ENCODE peak calls at places on chromosome 10, in six cellular contexts. G is body of pancreas, O is prostate gland, L is gastrocnemius medialis, R is heart left ventricle, V is right lobe of liver. H is an unnamed sample.

GRCh38 chr10:132123606-132124005 is 57.9 kb downstream of the JAKMIP3 start:
- DNase-seq in G (no peak), O (no peak), L (no peak), R (no peak), V (peak; percentile 3), H (no peak)

GRCh38 chr10:33559105-33559504 is 224.6 kb upstream of the NRP1 start:
- DNase-seq in G (no peak), O (no peak), L (no peak), R (peak; percentile 45), V (no peak), H (no peak)

GRCh38 chr10:131577178-131577555 is 265.6 kb upstream of the TCERG1L start:
- DNase-seq in G (no peak), O (no peak), L (no peak), R (no peak), V (no peak), H (peak; percentile 11)

GRCh38 chr10:101569465-101569837 is 18.6 kb downstream of the POLL start:
- DNase-seq in G (no peak), O (no peak), L (no peak), R (no peak), V (no peak), H (peak; percentile 59)

GRCh38 chr10:116769791-116770190 is 27.4 kb upstream of the HSPA12A start:
- DNase-seq in G (no peak), O (no peak), L (no peak), R (no peak), V (no peak), H (no peak)

GRCh38 chr10:29266641-29267040 is 22.2 kb upstream of the LYZL1 start:
- DNase-seq in G (no peak), O (no peak), L (no peak), R (no peak), V (peak; percentile 83), H (no peak)

GRCh38 chr10:9331583-9332008 is 1277.1 kb downstream of the GATA3 start:
- DNase-seq in G (no peak), O (no peak), L (no peak), R (no peak), V (no peak), H (no peak)

GRCh38 chr10:46019541-46020343 is 10.7 kb downstream of the NCOA4 start:
- DNase-seq in G (no peak), O (no peak), L (peak; percentile 25), R (peak; percentile 61), V (peak; percentile 30), H (no peak)

GRCh38 chr10:73940634-73941221 is 29.8 kb downstream of the PLAU start:
- DNase-seq in G (peak; percentile 84), O (peak; percentile 76), L (peak; percentile 63), R (peak; percentile 90), V (peak; percentile 86), H (peak; percentile 90)

GRCh38 chr10:100509241-100509640 is 10.4 kb downstream of the SEC31B start:
- DNase-seq in G (no peak), O (no peak), L (no peak), R (no peak), V (no peak), H (no peak)

GRCh38 chr10:4477664-4478063 is 348.3 kb upstream of the AKR1E2 start:
- DNase-seq in G (no peak), O (no peak), L (no peak), R (no peak), V (no peak), H (no peak)

GRCh38 chr10:96299383-96299782 is 4.9 kb upstream of the DNTT start:
- DNase-seq in G (peak; percentile 25), O (no peak), L (no peak), R (no peak), V (no peak), H (no peak)

GRCh38 chr10:48742891-48743845 is 58.5 kb downstream of the WDFY4 start:
- DNase-seq in G (no peak), O (no peak), L (no peak), R (no peak), V (no peak), H (no peak)

GRCh38 chr10:34299105-34299611 is 515.9 kb downstream of the PARD3 start:
- DNase-seq in G (no peak), O (no peak), L (no peak), R (no peak), V (no peak), H (no peak)

DNA sequence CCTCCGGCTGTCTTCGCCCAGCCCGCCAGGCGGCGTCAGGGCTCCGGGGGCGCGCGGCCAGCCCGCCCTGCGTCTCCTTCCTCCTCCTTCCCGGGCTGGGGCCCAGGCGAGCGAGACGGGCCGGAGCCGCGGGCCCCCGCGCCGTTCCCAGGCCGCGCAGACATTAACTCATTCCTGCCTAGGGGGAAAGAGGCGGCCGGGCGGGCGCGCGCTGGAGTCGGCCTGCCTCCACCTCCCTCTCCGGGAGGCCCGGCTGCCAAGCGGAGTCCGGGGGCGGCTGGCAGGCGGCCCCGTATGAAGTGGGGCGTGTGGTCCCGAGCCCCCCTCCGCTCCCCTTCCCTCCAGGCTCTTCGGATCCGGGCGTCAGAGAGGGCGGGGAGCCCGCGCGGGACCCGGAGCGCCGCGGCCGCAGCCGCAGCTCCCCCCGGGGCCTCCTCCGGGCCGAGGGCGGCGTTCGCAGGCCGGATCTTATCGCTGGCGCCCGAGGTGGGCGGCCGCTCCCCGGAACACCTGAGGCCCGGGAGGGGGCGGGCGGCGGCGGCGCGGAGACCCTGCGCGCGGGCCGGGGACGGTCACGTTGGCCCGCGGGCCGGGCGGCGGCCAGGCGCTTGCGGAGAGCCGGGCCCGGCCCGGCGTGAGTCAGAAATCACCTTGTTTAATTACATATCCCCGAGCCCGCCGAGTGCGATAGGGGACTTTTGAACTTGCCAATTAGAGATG is 43.1 kb downstream of the LDB3 start:
- DNase-seq in G (peak; percentile 88), O (peak; percentile 84), L (peak; percentile 76), R (peak; percentile 89), V (peak; percentile 86), H (peak; percentile 98)
- TF ChIP-seq POLR2A in G (peak; percentile 70), O (peak; percentile 72), L (peak; percentile 85), R (no peak), V (peak; percentile 57), H (peak; percentile 76)

GRCh38 chr10:124997246-124997790 is 55.4 kb downstream of the ZRANB1 start:
- DNase-seq in G (peak; percentile 11), O (no peak), L (no peak), R (no peak), V (no peak), H (no peak)

GRCh38 chr10:124995605-124996004 is 53.7 kb downstream of the ZRANB1 start:
- DNase-seq in G (peak; percentile 11), O (no peak), L (no peak), R (no peak), V (no peak), H (no peak)

GRCh38 chr10:124994573-124995473 is 52.9 kb downstream of the ZRANB1 start:
- DNase-seq in G (peak; percentile 16), O (peak; percentile 30), L (no peak), R (no peak), V (no peak), H (peak; percentile 68)

GRCh38 chr10:124996854-124997215 is 54.9 kb downstream of the ZRANB1 start:
- DNase-seq in G (peak; percentile 13), O (no peak), L (no peak), R (no peak), V (no peak), H (peak; percentile 16)

DNA sequence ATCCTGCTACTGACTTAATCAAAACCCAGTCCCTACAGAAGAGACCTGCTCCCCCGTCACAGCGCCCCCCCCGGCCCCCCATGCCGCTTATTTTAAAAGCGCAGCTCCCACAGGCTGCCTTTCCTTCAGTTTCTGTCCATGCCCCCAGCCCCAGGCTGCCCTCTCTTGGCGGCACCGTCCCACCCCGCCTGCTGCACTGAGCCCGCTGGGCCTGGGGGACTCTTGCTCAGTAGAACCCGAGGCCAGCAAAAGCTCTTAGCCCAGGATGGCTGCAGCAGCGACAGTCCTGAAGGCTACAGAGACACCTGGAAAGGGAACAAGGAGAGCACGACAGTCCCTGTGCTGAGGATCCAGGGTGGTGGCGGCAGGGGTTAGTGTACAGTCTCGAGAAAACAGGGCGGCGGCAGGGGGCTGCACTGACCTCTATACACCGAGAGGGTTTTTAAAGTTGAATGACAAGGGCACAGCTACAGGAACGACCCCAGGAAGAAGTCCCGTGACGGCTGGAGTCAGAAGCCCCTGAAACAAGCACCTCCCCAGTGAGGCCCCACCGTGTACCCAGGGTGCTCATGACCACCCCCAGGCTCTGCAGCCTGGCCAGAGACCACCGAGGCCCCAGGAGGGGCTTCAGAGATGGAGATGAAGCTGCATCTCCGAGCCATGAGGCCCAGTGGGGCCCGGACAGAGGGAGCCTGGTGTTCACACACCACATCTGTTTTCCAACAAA is 54.4 kb downstream of the ZRANB1 start:
- DNase-seq in G (peak; percentile 9), O (peak; percentile 3), L (no peak), R (no peak), V (no peak), H (peak; percentile 60)
- H3K36me3 ChIP-seq in G (peaks cover 36% of the 10 kb centered on the region), O (peaks cover 14% of the 10 kb centered on the region), L (peaks cover 62% of the 10 kb centered on the region), R (peaks cover 22% of the 10 kb centered on the region), V (no peaks in the 10 kb centered on the region), H (peaks cover 98% of the 10 kb centered on the region)

DNA sequence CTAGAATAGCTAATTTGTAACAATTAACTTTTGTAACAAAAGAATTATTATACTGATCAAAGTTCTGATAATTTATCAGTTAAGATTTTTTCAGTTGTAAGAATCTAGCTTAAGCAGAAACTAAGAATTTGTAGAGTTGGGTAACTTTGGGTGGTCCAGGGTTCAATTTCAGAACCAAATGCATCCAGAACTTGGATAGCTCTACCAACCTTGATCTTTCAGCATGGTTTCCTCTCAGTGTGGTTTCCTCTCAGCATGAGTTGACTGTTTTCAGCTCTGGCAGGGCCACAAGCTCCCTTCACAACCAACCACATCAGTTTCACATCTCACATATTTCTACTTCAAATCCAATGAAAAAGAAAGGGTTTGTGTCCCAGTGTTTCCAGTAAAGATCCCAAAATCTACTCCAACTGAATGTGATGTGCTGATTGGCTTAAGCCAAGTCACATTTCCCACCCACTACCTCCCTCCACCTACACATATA is 3.3 kb upstream of the FAS start:
- DNase-seq in G (no peak), O (no peak), L (no peak), R (no peak), V (no peak), H (no peak)
- TF ChIP-seq CTCF in G (no peak), O (no peak), L (no peak), R (no peak), V (no peak), H (no peak)

GRCh38 chr10:17233534-17233933 is 5.5 kb downstream of the VIM start:
- DNase-seq in G (peak; percentile 45), O (no peak), L (no peak), R (peak; percentile 45), V (no peak), H (no peak)
- TF ChIP-seq POLR2A in G (no peak), O (no peak), L (no peak), R (no peak), V (no peak), H (no peak)